ENCODE peak calls at places on chromosomes 4 and X, in eight cellular contexts. One of them, this sample, is unnamed.

GRCh38 chrX:68261060-68261672 is 172.1 kb downstream of the OPHN1 start:
- DNase-seq in HepG2: no peak
- DNase-seq in body of pancreas: no peak
- DNase-seq in trophoblast cell: no peak
- DNase-seq in IMR-90: peak; percentile 20
- DNase-seq in prostate gland: no peak
- DNase-seq in MM.1S: no peak
- DNase-seq in fibroblast of lung: peak; percentile 38
- DNase-seq in this sample: no peak

GRCh38 chrX:16239211-16239610 is 71.9 kb downstream of the MAGEB17 start:
- DNase-seq in MM.1S: no peak
- DNase-seq in HepG2: no peak
- DNase-seq in body of pancreas: no peak
- DNase-seq in prostate gland: no peak
- DNase-seq in fibroblast of lung: peak; percentile 94
- DNase-seq in trophoblast cell: no peak
- DNase-seq in IMR-90: peak; percentile 88
- DNase-seq in this sample: no peak

GRCh38 chr4:81875962-81876650 is 404.4 kb upstream of the RASGEF1B start:
- DNase-seq in MM.1S: no peak
- DNase-seq in HepG2: no peak
- DNase-seq in prostate gland: no peak
- DNase-seq in IMR-90: no peak
- DNase-seq in trophoblast cell: no peak
- DNase-seq in body of pancreas: no peak
- DNase-seq in fibroblast of lung: no peak
- DNase-seq in this sample: no peak

GRCh38 chr4:38099908-38100407 is 139.8 kb downstream of the PTTG2 start:
- DNase-seq in prostate gland: no peak
- DNase-seq in body of pancreas: no peak
- DNase-seq in HepG2: no peak
- DNase-seq in IMR-90: peak; percentile 87
- DNase-seq in MM.1S: no peak
- DNase-seq in fibroblast of lung: peak; percentile 93
- DNase-seq in trophoblast cell: peak; percentile 51
- DNase-seq in this sample: no peak

GRCh38 chr4:101103381-101104142 is 243.8 kb downstream of the PPP3CA start:
- DNase-seq in fibroblast of lung: no peak
- DNase-seq in HepG2: no peak
- DNase-seq in MM.1S: peak; percentile 35
- DNase-seq in trophoblast cell: no peak
- DNase-seq in body of pancreas: no peak
- DNase-seq in IMR-90: peak; percentile 48
- DNase-seq in prostate gland: no peak
- DNase-seq in this sample: no peak

GRCh38 chr4:166816901-166817300 is 417.4 kb downstream of the SPOCK3 start:
- DNase-seq in MM.1S: no peak
- DNase-seq in fibroblast of lung: peak; percentile 62
- DNase-seq in HepG2: no peak
- DNase-seq in IMR-90: no peak
- DNase-seq in body of pancreas: peak; percentile 9
- DNase-seq in prostate gland: peak; percentile 5
- DNase-seq in trophoblast cell: peak; percentile 57
- DNase-seq in this sample: peak; percentile 97

GRCh38 chrX:3811331-3812311 is 98.2 kb upstream of the PRKX start:
- DNase-seq in fibroblast of lung: peak; percentile 39
- DNase-seq in MM.1S: peak; percentile 62
- DNase-seq in body of pancreas: peak; percentile 42
- DNase-seq in trophoblast cell: no peak
- DNase-seq in IMR-90: peak; percentile 58
- DNase-seq in prostate gland: no peak
- DNase-seq in HepG2: peak; percentile 16
- DNase-seq in this sample: peak; percentile 35

GRCh38 chr4:82842593-82842992 is 44.0 kb upstream of the SCD5 start:
- DNase-seq in MM.1S: no peak
- DNase-seq in HepG2: peak; percentile 13
- DNase-seq in IMR-90: peak; percentile 28
- DNase-seq in fibroblast of lung: no peak
- DNase-seq in body of pancreas: no peak
- DNase-seq in prostate gland: no peak
- DNase-seq in trophoblast cell: no peak
- DNase-seq in this sample: no peak

GRCh38 chrX:33156152-33156726 is 55.1 kb downstream of the DMD start:
- DNase-seq in IMR-90: peak; percentile 41
- DNase-seq in HepG2: no peak
- DNase-seq in prostate gland: no peak
- DNase-seq in trophoblast cell: no peak
- DNase-seq in body of pancreas: no peak
- DNase-seq in fibroblast of lung: no peak
- DNase-seq in MM.1S: no peak
- DNase-seq in this sample: no peak

GRCh38 chrX:155767101-155767878 is 113.9 kb upstream of the VAMP7 start:
- DNase-seq in IMR-90: peak; percentile 74
- DNase-seq in body of pancreas: peak; percentile 14
- DNase-seq in HepG2: no peak
- DNase-seq in prostate gland: peak; percentile 57
- DNase-seq in trophoblast cell: no peak
- DNase-seq in fibroblast of lung: peak; percentile 84
- DNase-seq in MM.1S: peak; percentile 36
- DNase-seq in this sample: peak; percentile 90

GRCh38 chr4:15920723-15921591 is 17.6 kb downstream of the FGFBP1 start:
- DNase-seq in prostate gland: peak; percentile 12
- DNase-seq in IMR-90: peak; percentile 99
- DNase-seq in HepG2: no peak
- DNase-seq in fibroblast of lung: peak; percentile 99
- DNase-seq in trophoblast cell: peak; percentile 74
- DNase-seq in body of pancreas: peak; percentile 41
- DNase-seq in MM.1S: no peak
- DNase-seq in this sample: peak; percentile 82

GRCh38 chr4:153117554-153117953 is 86.7 kb upstream of the TRIM2 start:
- DNase-seq in trophoblast cell: no peak
- DNase-seq in IMR-90: no peak
- DNase-seq in MM.1S: no peak
- DNase-seq in fibroblast of lung: no peak
- DNase-seq in prostate gland: no peak
- DNase-seq in body of pancreas: no peak
- DNase-seq in HepG2: no peak
- DNase-seq in this sample: no peak

GRCh38 chr4:73446336-73446938 is 10.4 kb downstream of the AFP start:
- DNase-seq in IMR-90: peak; percentile 63
- DNase-seq in trophoblast cell: peak; percentile 3
- DNase-seq in prostate gland: peak; percentile 8
- DNase-seq in fibroblast of lung: peak; percentile 44
- DNase-seq in HepG2: peak; percentile 78
- DNase-seq in body of pancreas: peak; percentile 35
- DNase-seq in MM.1S: peak; percentile 75
- DNase-seq in this sample: peak; percentile 69

GRCh38 chr4:142406917-142407501 is 439.1 kb downstream of the INPP4B start:
- DNase-seq in IMR-90: no peak
- DNase-seq in trophoblast cell: no peak
- DNase-seq in fibroblast of lung: peak; percentile 50
- DNase-seq in HepG2: no peak
- DNase-seq in prostate gland: no peak
- DNase-seq in body of pancreas: no peak
- DNase-seq in MM.1S: no peak
- DNase-seq in this sample: peak; percentile 33

GRCh38 chr4:154711522-154711921 is 32.3 kb upstream of the LRAT start:
- DNase-seq in fibroblast of lung: no peak
- DNase-seq in HepG2: no peak
- DNase-seq in MM.1S: no peak
- DNase-seq in body of pancreas: no peak
- DNase-seq in trophoblast cell: no peak
- DNase-seq in IMR-90: no peak
- DNase-seq in prostate gland: no peak
- DNase-seq in this sample: no peak

GRCh38 chr4:152408514-152409327 is 127.2 kb downstream of the FBXW7 start:
- DNase-seq in prostate gland: no peak
- DNase-seq in fibroblast of lung: peak; percentile 15
- DNase-seq in trophoblast cell: peak; percentile 7
- DNase-seq in IMR-90: peak; percentile 50
- DNase-seq in MM.1S: peak; percentile 32
- DNase-seq in body of pancreas: no peak
- DNase-seq in HepG2: peak; percentile 37
- DNase-seq in this sample: peak; percentile 52

GRCh38 chrX:136047969-136048368 is 62.7 kb downstream of the SLC9A6 start:
- DNase-seq in body of pancreas: no peak
- DNase-seq in MM.1S: no peak
- DNase-seq in fibroblast of lung: peak; percentile 45
- DNase-seq in prostate gland: no peak
- DNase-seq in HepG2: no peak
- DNase-seq in IMR-90: peak; percentile 55
- DNase-seq in trophoblast cell: no peak
- DNase-seq in this sample: no peak

GRCh38 chr4:147940144-147940543 is 208.3 kb downstream of the ARHGAP10 start:
- DNase-seq in fibroblast of lung: peak; percentile 22
- DNase-seq in IMR-90: no peak
- DNase-seq in prostate gland: no peak
- DNase-seq in body of pancreas: no peak
- DNase-seq in trophoblast cell: no peak
- DNase-seq in HepG2: no peak
- DNase-seq in MM.1S: no peak
- DNase-seq in this sample: no peak

GRCh38 chr4:108763226-108763593 is 357 bp upstream of the ETNPPL start:
- DNase-seq in IMR-90: no peak
- DNase-seq in fibroblast of lung: no peak
- DNase-seq in HepG2: no peak
- DNase-seq in body of pancreas: no peak
- DNase-seq in trophoblast cell: no peak
- DNase-seq in MM.1S: no peak
- DNase-seq in prostate gland: no peak
- DNase-seq in this sample: no peak

GRCh38 chr4:148874331-148874730 is 432.1 kb upstream of the NR3C2 start:
- DNase-seq in prostate gland: no peak
- DNase-seq in MM.1S: no peak
- DNase-seq in HepG2: no peak
- DNase-seq in IMR-90: no peak
- DNase-seq in body of pancreas: no peak
- DNase-seq in trophoblast cell: no peak
- DNase-seq in fibroblast of lung: no peak
- DNase-seq in this sample: peak; percentile 12

DNA sequence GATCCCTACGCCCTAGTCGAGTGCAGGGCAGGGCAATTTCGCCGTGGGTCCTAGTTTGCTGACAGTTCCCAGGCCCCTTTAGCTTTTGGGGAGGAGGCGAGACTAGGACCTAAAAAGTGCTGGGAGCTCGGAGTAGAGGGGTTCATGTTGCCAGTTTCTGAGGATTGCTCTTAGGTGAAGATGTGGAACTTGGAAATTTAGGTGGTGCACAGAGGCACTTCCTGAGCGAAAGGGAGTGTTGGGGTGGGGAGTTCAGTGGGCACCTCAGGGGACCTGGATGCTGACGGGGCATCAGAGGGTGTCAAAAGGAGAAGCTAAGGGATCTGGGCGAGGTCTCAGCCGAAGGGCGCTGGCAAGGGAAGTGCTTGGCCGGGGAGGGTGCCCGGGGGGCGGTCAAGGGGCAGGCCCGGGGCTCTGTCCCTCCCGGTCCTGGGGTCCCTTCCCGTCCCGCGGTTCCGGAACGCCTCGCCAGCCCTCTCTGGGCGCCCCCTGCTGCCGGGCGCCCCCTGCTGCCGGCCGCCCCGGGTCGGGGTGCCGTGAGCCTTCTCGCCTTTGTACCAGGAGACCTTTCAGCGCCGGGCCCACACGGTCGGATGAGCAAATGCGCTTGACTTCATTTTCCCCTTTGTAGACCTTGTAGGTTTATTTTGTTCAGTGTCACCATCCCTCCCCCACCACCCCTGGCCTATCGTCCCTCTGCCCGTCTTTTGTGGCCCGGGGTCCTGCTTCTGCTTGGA is 3.0 kb upstream of the PHOX2B start:
- DNase-seq in trophoblast cell: no peak
- DNase-seq in MM.1S: no peak
- DNase-seq in fibroblast of lung: no peak
- DNase-seq in prostate gland: no peak
- DNase-seq in IMR-90: no peak
- DNase-seq in body of pancreas: no peak
- DNase-seq in HepG2: no peak
- DNase-seq in this sample: no peak
- H3K27me3 ChIP-seq in trophoblast cell: peaks cover 76% of the 10 kb centered on the region
- H3K27me3 ChIP-seq in MM.1S: no peaks in the 10 kb centered on the region
- H3K27me3 ChIP-seq in fibroblast of lung: peaks cover 62% of the 10 kb centered on the region
- H3K27me3 ChIP-seq in prostate gland: peaks cover 47% of the 10 kb centered on the region
- H3K27me3 ChIP-seq in IMR-90: peaks cover 91% of the 10 kb centered on the region
- H3K27me3 ChIP-seq in body of pancreas: peaks cover 24% of the 10 kb centered on the region
- H3K27me3 ChIP-seq in HepG2: peaks cover 47% of the 10 kb centered on the region
- H3K27me3 ChIP-seq in this sample: peaks cover 47% of the 10 kb centered on the region

DNA sequence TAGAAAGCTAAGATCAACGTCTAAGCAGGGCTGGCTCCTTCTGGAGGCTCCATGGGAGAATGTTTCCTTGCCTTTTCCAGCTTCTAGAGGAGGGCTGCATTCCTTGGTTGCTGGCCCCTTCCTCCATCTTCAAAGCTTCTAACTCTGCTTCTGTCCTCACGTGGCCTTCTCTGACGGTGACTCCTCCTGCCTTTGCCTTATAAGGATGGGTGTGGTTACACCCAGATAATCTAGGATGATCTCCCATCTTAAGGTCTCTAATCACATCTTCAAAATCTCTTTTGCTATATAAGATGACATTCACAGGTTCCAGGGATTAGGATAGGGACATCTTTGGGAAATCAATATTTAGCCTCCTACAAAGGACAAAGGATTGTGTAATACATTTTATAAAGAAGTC is 1.6 kb downstream of the CCNQ start:
- DNase-seq in trophoblast cell: no peak
- DNase-seq in MM.1S: no peak
- DNase-seq in prostate gland: no peak
- DNase-seq in body of pancreas: no peak
- DNase-seq in fibroblast of lung: no peak
- DNase-seq in HepG2: no peak
- DNase-seq in IMR-90: no peak
- DNase-seq in this sample: no peak
- H3K27me3 ChIP-seq in trophoblast cell: no peaks in the 10 kb centered on the region
- H3K27me3 ChIP-seq in MM.1S: no peaks in the 10 kb centered on the region
- H3K27me3 ChIP-seq in prostate gland: no peaks in the 10 kb centered on the region
- H3K27me3 ChIP-seq in body of pancreas: no peaks in the 10 kb centered on the region
- H3K27me3 ChIP-seq in fibroblast of lung: no peaks in the 10 kb centered on the region
- H3K27me3 ChIP-seq in HepG2: no peaks in the 10 kb centered on the region
- H3K27me3 ChIP-seq in IMR-90: no peaks in the 10 kb centered on the region
- H3K27me3 ChIP-seq in this sample: no peaks in the 10 kb centered on the region

DNA sequence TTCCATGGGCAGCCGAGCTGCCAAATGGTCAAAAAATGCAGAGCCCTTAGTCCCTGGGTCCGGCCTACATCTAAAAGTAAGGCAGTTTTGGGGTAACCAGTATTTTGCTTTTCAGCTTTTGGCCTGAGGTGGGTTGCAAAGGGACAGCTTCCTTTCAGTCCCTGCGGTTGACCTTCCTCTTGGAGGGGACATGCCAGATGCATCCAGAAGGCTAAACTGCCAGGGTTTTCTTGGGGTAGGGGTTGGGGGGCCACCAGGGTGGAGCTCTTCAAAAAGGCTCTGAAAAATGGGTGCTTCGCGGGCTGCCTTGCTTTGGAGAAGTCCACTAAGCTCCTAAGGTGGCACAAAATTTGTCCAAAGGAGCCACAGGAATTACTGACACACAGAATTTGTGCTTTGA is 120.7 kb downstream of the UBE2K start:
- DNase-seq in trophoblast cell: no peak
- DNase-seq in MM.1S: no peak
- DNase-seq in IMR-90: no peak
- DNase-seq in prostate gland: no peak
- DNase-seq in HepG2: no peak
- DNase-seq in body of pancreas: no peak
- DNase-seq in fibroblast of lung: no peak
- DNase-seq in this sample: no peak
- H3K27me3 ChIP-seq in trophoblast cell: no peaks in the 10 kb centered on the region
- H3K27me3 ChIP-seq in MM.1S: no peaks in the 10 kb centered on the region
- H3K27me3 ChIP-seq in IMR-90: no peaks in the 10 kb centered on the region
- H3K27me3 ChIP-seq in prostate gland: no peaks in the 10 kb centered on the region
- H3K27me3 ChIP-seq in HepG2: no peaks in the 10 kb centered on the region
- H3K27me3 ChIP-seq in body of pancreas: no peaks in the 10 kb centered on the region
- H3K27me3 ChIP-seq in fibroblast of lung: no peaks in the 10 kb centered on the region
- H3K27me3 ChIP-seq in this sample: no peaks in the 10 kb centered on the region

GRCh38 chr4:1413221-1413663 is 7.0 kb upstream of the NKX1-1 start:
- DNase-seq in HepG2: no peak
- DNase-seq in body of pancreas: no peak
- DNase-seq in IMR-90: no peak
- DNase-seq in trophoblast cell: no peak
- DNase-seq in fibroblast of lung: no peak
- DNase-seq in prostate gland: no peak
- DNase-seq in MM.1S: no peak
- DNase-seq in this sample: no peak
- H3K27me3 ChIP-seq in HepG2: peaks cover 20% of the 10 kb centered on the region
- H3K27me3 ChIP-seq in body of pancreas: peaks cover 42% of the 10 kb centered on the region
- H3K27me3 ChIP-seq in IMR-90: peaks cover 51% of the 10 kb centered on the region
- H3K27me3 ChIP-seq in trophoblast cell: peaks cover 35% of the 10 kb centered on the region
- H3K27me3 ChIP-seq in fibroblast of lung: peaks cover 11% of the 10 kb centered on the region
- H3K27me3 ChIP-seq in prostate gland: peaks cover 54% of the 10 kb centered on the region
- H3K27me3 ChIP-seq in MM.1S: no peaks in the 10 kb centered on the region
- H3K27me3 ChIP-seq in this sample: peaks cover 45% of the 10 kb centered on the region